ENCODE peak calls at places on chromosome 21, in eight cellular contexts. J, R, L, Z, D, M, H and S are unnamed samples.

GRCh38 chr21:46038871-46039397 is 57.4 kb downstream of the COL6A1 start:
- DNase-seq in J (peak; percentile 80), R (no peak), L (peak; percentile 50), Z (no peak), D (no peak), M (no peak), H (no peak), S (no peak)

GRCh38 chr21:30014883-30015282 is 75.1 kb upstream of the GRIK1 start:
- DNase-seq in J (no peak), R (no peak), L (no peak), Z (no peak), D (no peak), M (no peak), H (no peak), S (no peak)

GRCh38 chr21:46226146-46226545 is 2.4 kb downstream of the LSS start:
- DNase-seq in J (no peak), R (no peak), L (no peak), Z (no peak), D (no peak), M (no peak), H (no peak), S (no peak)

GRCh38 chr21:33799378-33800090 is 116.1 kb downstream of the ATP5PO start:
- DNase-seq in J (no peak), R (no peak), L (no peak), Z (no peak), D (no peak), M (no peak), H (no peak), S (no peak)

GRCh38 chr21:21715286-21715969 is 717.2 kb downstream of the NCAM2 start:
- DNase-seq in J (no peak), R (no peak), L (no peak), Z (no peak), D (peak; percentile 3), M (no peak), H (no peak), S (no peak)

GRCh38 chr21:15706686-15707085 is 23.1 kb upstream of the USP25 start:
- DNase-seq in J (peak; percentile 65), R (peak; percentile 23), L (no peak), Z (no peak), D (peak; percentile 99), M (no peak), H (peak; percentile 32), S (no peak)

GRCh38 chr21:34129039-34129891 is 55.9 kb downstream of the MRPS6 start:
- DNase-seq in J (peak; percentile 69), R (peak; percentile 42), L (peak; percentile 38), Z (no peak), D (peak; percentile 14), M (no peak), H (peak; percentile 35), S (peak; percentile 11)

GRCh38 chr21:15978158-15978805 is 248.5 kb downstream of the USP25 start:
- DNase-seq in J (no peak), R (no peak), L (no peak), Z (no peak), D (no peak), M (no peak), H (no peak), S (no peak)

GRCh38 chr21:46294647-46295176 is 8.6 kb downstream of the YBEY start:
- DNase-seq in J (peak; percentile 65), R (no peak), L (no peak), Z (no peak), D (no peak), M (no peak), H (no peak), S (no peak)

GRCh38 chr21:40902299-40902698 is 55.3 kb upstream of the DSCAM start:
- DNase-seq in J (no peak), R (no peak), L (no peak), Z (no peak), D (no peak), M (no peak), H (peak; percentile 52), S (no peak)

GRCh38 chr21:38140192-38140905 is 116.4 kb upstream of the KCNJ15 start:
- DNase-seq in J (no peak), R (no peak), L (peak; percentile 20), Z (no peak), D (peak; percentile 30), M (no peak), H (peak; percentile 43), S (no peak)

GRCh38 chr21:36816556-36817130 is 117.7 kb downstream of the SIM2 start:
- DNase-seq in J (no peak), R (no peak), L (no peak), Z (no peak), D (no peak), M (no peak), H (no peak), S (no peak)

GRCh38 chr21:45983981-45984551 is 2.5 kb downstream of the COL6A1 start:
- DNase-seq in J (no peak), R (peak; percentile 49), L (no peak), Z (no peak), D (peak; percentile 65), M (no peak), H (no peak), S (no peak)

GRCh38 chr21:21018841-21019240 is 20.6 kb downstream of the NCAM2 start:
- DNase-seq in J (no peak), R (no peak), L (no peak), Z (no peak), D (no peak), M (no peak), H (no peak), S (no peak)

GRCh38 chr21:39430457-39430856 is 15.1 kb downstream of the LCA5L start:
- DNase-seq in J (no peak), R (no peak), L (no peak), Z (no peak), D (no peak), M (no peak), H (no peak), S (no peak)

GRCh38 chr21:17454315-17455027 is 58.4 kb upstream of the CXADR start:
- DNase-seq in J (peak; percentile 48), R (no peak), L (peak; percentile 83), Z (no peak), D (peak; percentile 66), M (no peak), H (no peak), S (no peak)

GRCh38 chr21:34008618-34009017 is 64.8 kb upstream of the MRPS6 start:
- DNase-seq in J (no peak), R (no peak), L (no peak), Z (no peak), D (no peak), M (no peak), H (no peak), S (no peak)

GRCh38 chr21:27258756-27259429 is 292.0 kb upstream of the ADAMTS5 start:
- DNase-seq in J (no peak), R (no peak), L (no peak), Z (no peak), D (no peak), M (no peak), H (no peak), S (no peak)

GRCh38 chr21:39863111-39863510 is 4.1 kb upstream of the PCP4 start:
- DNase-seq in J (no peak), R (peak; percentile 13), L (no peak), Z (no peak), D (peak; percentile 59), M (no peak), H (peak; percentile 63), S (no peak)

GRCh38 chr21:16116067-16116466 is 386.3 kb downstream of the USP25 start:
- DNase-seq in J (no peak), R (no peak), L (no peak), Z (no peak), D (no peak), M (no peak), H (no peak), S (no peak)

GRCh38 chr21:39041815-39042214 is 141.4 kb downstream of the PSMG1 start:
- DNase-seq in J (no peak), R (no peak), L (no peak), Z (no peak), D (no peak), M (no peak), H (no peak), S (no peak)

GRCh38 chr21:39114871-39115658 is 68.2 kb downstream of the PSMG1 start:
- DNase-seq in J (peak; percentile 89), R (no peak), L (no peak), Z (no peak), D (peak; percentile 66), M (no peak), H (no peak), S (no peak)

GRCh38 chr21:43740497-43741156 is 21.7 kb downstream of the PDXK start:
- DNase-seq in J (no peak), R (peak; percentile 56), L (peak; percentile 49), Z (no peak), D (no peak), M (no peak), H (peak; percentile 68), S (no peak)

GRCh38 chr21:26170471-26171309 is at the start of gene APP:
- DNase-seq in J (peak; percentile 77), R (peak; percentile 89), L (peak; percentile 79), Z (no peak), D (peak; percentile 83), M (peak; percentile 67), H (peak; percentile 91), S (peak; percentile 73)

GRCh38 chr21:22855581-22855980 is 1857.4 kb downstream of the NCAM2 start:
- DNase-seq in J (no peak), R (no peak), L (no peak), Z (no peak), D (peak; percentile 92), M (no peak), H (no peak), S (no peak)

DNA sequence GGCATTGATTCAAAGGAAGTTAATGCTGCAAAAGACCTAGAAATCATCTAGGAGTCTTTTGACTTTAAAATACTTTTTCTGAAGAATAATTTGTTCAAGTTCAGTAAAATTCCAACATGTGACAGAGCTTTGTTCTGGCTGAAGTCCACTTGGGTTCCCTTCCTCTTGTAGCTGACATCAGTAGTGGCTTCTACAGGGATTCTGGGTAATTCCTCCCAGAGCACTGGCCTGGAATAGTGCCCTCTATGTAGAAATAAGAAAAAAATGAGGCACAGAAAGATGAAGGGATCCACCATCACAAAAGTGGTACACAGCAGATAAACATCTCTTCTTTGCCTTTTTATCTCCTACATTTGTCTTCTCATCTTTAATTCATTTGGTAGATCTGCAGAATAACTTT is 548.1 kb downstream of the LTN1 start:
- DNase-seq in J (no peak), R (no peak), L (peak; percentile 17), Z (no peak), D (no peak), M (no peak), H (no peak), S (no peak)
- H3K9me3 ChIP-seq in J (no peaks in the 10 kb centered on the region), R (no peaks in the 10 kb centered on the region), L (no peaks in the 10 kb centered on the region), Z (no peaks in the 10 kb centered on the region), D (no peaks in the 10 kb centered on the region), M (no peaks in the 10 kb centered on the region), H (no peaks in the 10 kb centered on the region), S (no peaks in the 10 kb centered on the region)

GRCh38 chr21:31190516-31190915 is 152.2 kb upstream of the KRTAP19-8 start:
- DNase-seq in J (no peak), R (no peak), L (no peak), Z (no peak), D (no peak), M (no peak), H (no peak), S (no peak)
- H3K4me1 ChIP-seq in J (peaks cover 14% of the 10 kb centered on the region), R (no peaks in the 10 kb centered on the region), L (no peaks in the 10 kb centered on the region), Z (no peaks in the 10 kb centered on the region), D (peaks cover 17% of the 10 kb centered on the region), M (peaks cover 35% of the 10 kb centered on the region), H (no peaks in the 10 kb centered on the region), S (peaks cover 23% of the 10 kb centered on the region)

GRCh38 chr21:44982558-44983244 is 42.9 kb downstream of the SLX9 start:
- DNase-seq in J (no peak), R (no peak), L (no peak), Z (no peak), D (peak; percentile 11), M (no peak), H (peak; percentile 73), S (no peak)
- H3K27ac ChIP-seq in J (no peak overlapping the region), R (no peak overlapping the region), L (no peak overlapping the region), Z (no peak overlapping the region), D (no peak overlapping the region), M (no peak overlapping the region), H (peak overlapping the region; percentile 55), S (no peak overlapping the region)

GRCh38 chr21:24025101-24025500 is 1582.2 kb downstream of the MRPL39 start:
- DNase-seq in J (no peak), R (no peak), L (no peak), Z (no peak), D (peak; percentile 5), M (no peak), H (no peak), S (no peak)
- H3K9me3 ChIP-seq in J (peaks cover 7% of the 10 kb centered on the region), R (no peaks in the 10 kb centered on the region), L (no peaks in the 10 kb centered on the region), Z (no peaks in the 10 kb centered on the region), D (no peaks in the 10 kb centered on the region), M (no peaks in the 10 kb centered on the region), H (no peaks in the 10 kb centered on the region), S (no peaks in the 10 kb centered on the region)